ENCODE peak calls at places on chromosome 3, in eight cellular contexts. G, Q, S, O, Z, J, R and N are unnamed samples.

GRCh38 chr3:126081618-126082333 is 2.1 kb downstream of the SLC41A3 start:
- DNase-seq in R (no peak), Q (no peak), G (no peak), Z (peak), S (peak), O (no peak), J (no peak), N (peak)

GRCh38 chr3:118196183-118196582 is 838.5 kb downstream of the IGSF11 start:
- DNase-seq in Z (no peak), S (no peak), O (no peak), G (no peak), J (no peak), Q (no peak), R (no peak), N (no peak)

GRCh38 chr3:194573680-194574437 is 59.4 kb downstream of the TMEM44 start:
- DNase-seq in R (peak), Q (no peak), Z (peak), J (peak), O (no peak), S (no peak), G (no peak), N (no peak)

GRCh38 chr3:42351221-42351620 is 59.2 kb downstream of the LYZL4 start:
- DNase-seq in R (no peak), S (peak), J (no peak), Q (no peak), Z (no peak), O (no peak), G (peak), N (no peak)

GRCh38 chr3:56610669-56611335 is 53.8 kb downstream of the CCDC66 start:
- DNase-seq in G (no peak), Q (no peak), R (no peak), O (no peak), J (no peak), S (no peak), Z (no peak), N (no peak)

GRCh38 chr3:183244219-183244618 is 8.8 kb upstream of the B3GNT5 start:
- DNase-seq in Q (no peak), O (no peak), R (no peak), J (peak), Z (no peak), S (no peak), G (no peak), N (peak)

GRCh38 chr3:5013021-5013906 is 34.0 kb downstream of the BHLHE40 start:
- DNase-seq in R (no peak), O (no peak), G (no peak), J (no peak), Z (peak), Q (no peak), S (peak), N (peak)

GRCh38 chr3:196688349-196688748 is 23.7 kb downstream of the CEP19 start:
- DNase-seq in O (no peak), G (no peak), Q (no peak), S (no peak), Z (no peak), R (no peak), J (peak), N (peak)

GRCh38 chr3:153970735-153971347 is 150.3 kb upstream of the ARHGEF26 start:
- DNase-seq in Q (no peak), R (no peak), Z (no peak), S (peak), J (no peak), G (no peak), O (no peak), N (peak)

GRCh38 chr3:130543322-130543721 is 26.3 kb downstream of the COL6A6 start:
- DNase-seq in R (no peak), G (no peak), O (no peak), Z (no peak), J (no peak), Q (no peak), S (no peak), N (no peak)

GRCh38 chr3:31361391-31362273 is 171.1 kb upstream of the STT3B start:
- DNase-seq in G (peak), Z (no peak), Q (peak), J (no peak), O (no peak), S (peak), R (no peak), N (peak)

GRCh38 chr3:105867690-105868449 is 942 bp downstream of the CBLB start:
- DNase-seq in S (no peak), Z (no peak), R (no peak), J (no peak), G (no peak), Q (no peak), O (no peak), N (peak)

GRCh38 chr3:55619186-55619808 is 132.2 kb upstream of the WNT5A start:
- DNase-seq in Z (no peak), Q (no peak), R (no peak), S (no peak), O (no peak), G (no peak), J (no peak), N (no peak)

GRCh38 chr3:170044795-170045244 is 7.0 kb downstream of the GPR160 start:
- DNase-seq in Q (no peak), S (no peak), J (no peak), Z (no peak), O (no peak), R (no peak), G (no peak), N (no peak)

GRCh38 chr3:195897081-195897852 is 11.1 kb downstream of the TNK2 start:
- DNase-seq in R (no peak), Z (no peak), S (peak), J (no peak), Q (no peak), O (no peak), G (no peak), N (no peak)

GRCh38 chr3:194986208-194987043 is 284.5 kb downstream of the XXYLT1 start:
- DNase-seq in Q (no peak), G (no peak), S (no peak), Z (peak), R (no peak), J (no peak), O (no peak), N (no peak)

GRCh38 chr3:101732240-101732641 is 7.8 kb downstream of the CEP97 start:
- DNase-seq in S (no peak), J (no peak), G (no peak), O (no peak), Q (no peak), Z (no peak), R (no peak), N (no peak)

GRCh38 chr3:50388021-50388719 is 28.8 kb upstream of the TMEM115 start:
- DNase-seq in Z (no peak), G (no peak), O (no peak), S (peak), J (no peak), Q (no peak), R (no peak), N (peak)

GRCh38 chr3:22988566-22988965 is 214.6 kb upstream of the UBE2E2 start:
- DNase-seq in S (no peak), O (no peak), J (peak), R (no peak), Z (no peak), Q (no peak), G (no peak), N (no peak)

GRCh38 chr3:38496131-38496910 is at the start of gene EXOG:
- DNase-seq in R (peak), Q (peak), G (no peak), S (peak), O (peak), J (peak), Z (peak), N (peak)

GRCh38 chr3:135239485-135239884 is 444.4 kb downstream of the EPHB1 start:
- DNase-seq in G (no peak), S (no peak), Q (no peak), Z (no peak), R (no peak), O (no peak), J (no peak), N (no peak)

GRCh38 chr3:124837730-124838186 is 49.4 kb downstream of the ITGB5 start:
- DNase-seq in J (peak), O (no peak), Q (no peak), R (no peak), S (no peak), G (no peak), Z (peak), N (peak)

GRCh38 chr3:67662733-67663132 is 8.3 kb upstream of the SUCLG2 start:
- DNase-seq in O (no peak), Q (no peak), Z (no peak), S (no peak), R (no peak), G (no peak), J (no peak), N (no peak)

GRCh38 chr3:160481856-160482255 is 32.3 kb upstream of the TRIM59 start:
- DNase-seq in J (no peak), Z (no peak), S (no peak), Q (no peak), R (no peak), G (no peak), O (no peak), N (no peak)

GRCh38 chr3:135382621-135383020 is 582.9 kb upstream of the PPP2R3A start:
- DNase-seq in G (no peak), J (no peak), S (no peak), O (no peak), R (no peak), Z (no peak), Q (no peak), N (no peak)

GRCh38 chr3:61858054-61858453 is 296.7 kb downstream of the PTPRG start:
- DNase-seq in G (no peak), Z (no peak), S (no peak), Q (no peak), J (no peak), O (no peak), R (no peak), N (peak)

GRCh38 chr3:56408761-56409196 is 59.5 kb downstream of the ERC2 start:
- DNase-seq in R (no peak), Q (no peak), G (no peak), O (no peak), S (no peak), J (no peak), Z (no peak), N (no peak)

GRCh38 chr3:129016725-129017530 is 15.8 kb downstream of the EFCC1 start:
- DNase-seq in O (no peak), Z (no peak), S (no peak), J (peak), Q (no peak), R (peak), G (no peak), N (no peak)

GRCh38 chr3:15797600-15798303 is at the start of gene ANKRD28:
- DNase-seq in J (no peak), S (peak), Q (peak), G (peak), R (no peak), O (no peak), Z (no peak), N (peak)

GRCh38 chr3:159798951-159799350 is 189.7 kb upstream of the IL12A start:
- DNase-seq in R (no peak), Z (no peak), S (no peak), J (no peak), O (no peak), Q (no peak), G (peak), N (peak)

GRCh38 chr3:4460334-4460733 is 6.7 kb downstream of the SUMF1 start:
- DNase-seq in R (no peak), S (no peak), G (no peak), Z (no peak), J (no peak), O (no peak), Q (no peak), N (no peak)

GRCh38 chr3:196193037-196193737 is 18.0 kb downstream of the ZDHHC19 start:
- DNase-seq in Z (no peak), S (no peak), J (no peak), R (no peak), Q (no peak), G (no peak), O (no peak), N (no peak)

GRCh38 chr3:5891721-5892120 is 704.2 kb downstream of the EDEM1 start:
- DNase-seq in Q (no peak), R (no peak), S (no peak), Z (no peak), J (no peak), O (no peak), G (peak), N (peak)

GRCh38 chr3:104907507-104907906 is 459.2 kb upstream of the ALCAM start:
- DNase-seq in O (no peak), J (no peak), Z (no peak), R (no peak), S (peak), Q (no peak), G (peak), N (peak)